ENCODE peak calls at places on chromosomes 13 and 19, in six cellular contexts. H, F, D, K, L and B are unnamed samples.

GRCh38 chr19:15438124-15438496 is 11.6 kb downstream of the WIZ start:
- DNase-seq in H (no peak), F (no peak), D (no peak), K (no peak), L (no peak), B (no peak)

GRCh38 chr13:77009011-77009410 is 17.1 kb downstream of the CLN5 start:
- DNase-seq in H (no peak), F (no peak), D (no peak), K (no peak), L (no peak), B (no peak)

GRCh38 chr13:38775085-38775484 is 88.2 kb downstream of the FREM2 start:
- DNase-seq in H (no peak), F (no peak), D (no peak), K (no peak), L (no peak), B (no peak)

GRCh38 chr19:30479231-30479630 is 107.0 kb downstream of the ZNF536 start:
- DNase-seq in H (no peak), F (no peak), D (no peak), K (no peak), L (no peak), B (no peak)

GRCh38 chr13:104106705-104107393 is 1040.6 kb upstream of the SLC10A2 start:
- DNase-seq in H (no peak), F (peak; percentile 77), D (no peak), K (no peak), L (peak; percentile 57), B (no peak)

GRCh38 chr13:72208112-72208645 is 341.2 kb upstream of the DACH1 start:
- DNase-seq in H (no peak), F (no peak), D (no peak), K (no peak), L (no peak), B (no peak)

GRCh38 chr13:36925603-36926002 is 5.6 kb upstream of the SMAD9 start:
- DNase-seq in H (no peak), F (no peak), D (no peak), K (no peak), L (no peak), B (no peak)

GRCh38 chr19:52689804-52690394 is 44.9 kb downstream of the ZNF611 start:
- DNase-seq in H (peak; percentile 60), F (peak; percentile 6), D (peak; percentile 35), K (peak; percentile 48), L (no peak), B (peak; percentile 85)

GRCh38 chr13:41401371-41401770 is 56.0 kb upstream of the RGCC start:
- DNase-seq in H (no peak), F (no peak), D (no peak), K (no peak), L (no peak), B (no peak)

GRCh38 chr19:17406039-17406886 is 833 bp upstream of the BST2 start:
- DNase-seq in H (no peak), F (peak; percentile 52), D (no peak), K (no peak), L (peak; percentile 44), B (no peak)

GRCh38 chr13:91647361-91647970 is 249.0 kb downstream of the GPC5 start:
- DNase-seq in H (no peak), F (peak; percentile 22), D (peak; percentile 23), K (no peak), L (no peak), B (no peak)

GRCh38 chr13:102405499-102406079 is 3.7 kb upstream of the FGF14 start:
- DNase-seq in H (no peak), F (no peak), D (no peak), K (no peak), L (peak; percentile 17), B (no peak)

GRCh38 chr13:114212096-114212495 is 22.6 kb upstream of the CDC16 start:
- DNase-seq in H (no peak), F (no peak), D (no peak), K (no peak), L (peak; percentile 47), B (no peak)

GRCh38 chr13:49370390-49370789 is 73.5 kb downstream of the CAB39L start:
- DNase-seq in H (no peak), F (no peak), D (no peak), K (no peak), L (no peak), B (no peak)

GRCh38 chr19:35037716-35038622 is 3.6 kb upstream of the HPN start:
- DNase-seq in H (no peak), F (peak; percentile 67), D (peak; percentile 55), K (no peak), L (no peak), B (no peak)

GRCh38 chr19:48867922-48868195 is 558 bp downstream of the PLEKHA4 start:
- DNase-seq in H (no peak), F (no peak), D (no peak), K (no peak), L (no peak), B (no peak)

GRCh38 chr19:48866692-48867091 is 1.7 kb downstream of the PLEKHA4 start:
- DNase-seq in H (no peak), F (no peak), D (no peak), K (no peak), L (no peak), B (no peak)

GRCh38 chr19:48867119-48867921 is 1.1 kb downstream of the PLEKHA4 start:
- DNase-seq in H (peak; percentile 63), F (peak; percentile 35), D (no peak), K (peak; percentile 55), L (no peak), B (no peak)

GRCh38 chr19:48870048-48870447 is 1.6 kb upstream of the PLEKHA4 start:
- DNase-seq in H (no peak), F (no peak), D (no peak), K (no peak), L (no peak), B (no peak)

DNA sequence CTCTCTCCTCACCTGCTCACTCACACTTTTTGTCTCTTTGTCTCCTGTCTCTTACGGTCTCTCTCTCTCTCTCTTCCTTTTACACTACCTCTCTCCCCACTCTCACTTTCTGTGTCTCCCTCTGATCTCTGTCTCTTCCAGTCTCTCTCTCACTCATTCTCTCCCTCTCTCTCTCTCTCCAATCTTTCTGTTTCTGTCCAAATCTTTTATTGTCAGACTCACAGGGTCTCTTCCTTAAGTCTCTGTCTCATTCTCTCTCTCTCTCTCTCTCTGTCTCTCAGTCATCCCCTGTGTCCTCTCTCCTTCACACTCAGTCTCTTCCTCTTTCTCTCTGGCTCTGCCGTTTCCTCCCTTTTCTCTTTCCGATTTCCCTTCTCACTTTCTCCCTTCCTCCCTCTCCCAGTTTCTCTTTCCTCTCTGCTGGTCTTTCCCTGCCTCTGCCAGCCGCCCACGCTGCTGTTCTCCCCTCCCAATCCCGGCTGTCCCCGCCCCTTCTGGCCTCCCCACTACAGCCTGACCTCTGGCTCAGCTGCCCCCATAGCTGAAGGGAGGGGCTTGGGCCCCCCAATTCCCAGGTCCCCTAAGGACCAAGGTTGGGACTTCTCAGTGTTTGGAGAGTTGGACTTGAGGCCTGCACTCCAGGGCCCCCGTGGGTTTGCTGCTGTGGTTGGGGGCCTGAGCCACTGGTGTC is at the start of gene PLEKHA4:
- DNase-seq in H (peak; percentile 77), F (peak; percentile 71), D (peak; percentile 76), K (peak; percentile 88), L (no peak), B (peak; percentile 85)
- H3K4me3 ChIP-seq in H (peak within 1 kb of the TSS; percentile 40), F (no peak within 1 kb of the TSS), D (no peak within 1 kb of the TSS), K (peak within 1 kb of the TSS; percentile 35), L (peak within 1 kb of the TSS; percentile 60), B (peak within 1 kb of the TSS; percentile 9)

GRCh38 chr19:40286674-40287421 is 1.7 kb upstream of the AKT2 start:
- DNase-seq in H (no peak), F (no peak), D (no peak), K (no peak), L (no peak), B (no peak)

GRCh38 chr19:40286235-40286530 is 1.0 kb upstream of the AKT2 start:
- DNase-seq in H (no peak), F (no peak), D (no peak), K (no peak), L (no peak), B (peak; percentile 29)

GRCh38 chr19:40284251-40284500 is 969 bp downstream of the AKT2 start:
- DNase-seq in H (no peak), F (no peak), D (no peak), K (no peak), L (no peak), B (no peak)

GRCh38 chr19:40284501-40285352 is at the start of gene AKT2:
- DNase-seq in H (peak; percentile 66), F (peak; percentile 66), D (peak; percentile 77), K (peak; percentile 81), L (peak; percentile 3), B (no peak)

DNA sequence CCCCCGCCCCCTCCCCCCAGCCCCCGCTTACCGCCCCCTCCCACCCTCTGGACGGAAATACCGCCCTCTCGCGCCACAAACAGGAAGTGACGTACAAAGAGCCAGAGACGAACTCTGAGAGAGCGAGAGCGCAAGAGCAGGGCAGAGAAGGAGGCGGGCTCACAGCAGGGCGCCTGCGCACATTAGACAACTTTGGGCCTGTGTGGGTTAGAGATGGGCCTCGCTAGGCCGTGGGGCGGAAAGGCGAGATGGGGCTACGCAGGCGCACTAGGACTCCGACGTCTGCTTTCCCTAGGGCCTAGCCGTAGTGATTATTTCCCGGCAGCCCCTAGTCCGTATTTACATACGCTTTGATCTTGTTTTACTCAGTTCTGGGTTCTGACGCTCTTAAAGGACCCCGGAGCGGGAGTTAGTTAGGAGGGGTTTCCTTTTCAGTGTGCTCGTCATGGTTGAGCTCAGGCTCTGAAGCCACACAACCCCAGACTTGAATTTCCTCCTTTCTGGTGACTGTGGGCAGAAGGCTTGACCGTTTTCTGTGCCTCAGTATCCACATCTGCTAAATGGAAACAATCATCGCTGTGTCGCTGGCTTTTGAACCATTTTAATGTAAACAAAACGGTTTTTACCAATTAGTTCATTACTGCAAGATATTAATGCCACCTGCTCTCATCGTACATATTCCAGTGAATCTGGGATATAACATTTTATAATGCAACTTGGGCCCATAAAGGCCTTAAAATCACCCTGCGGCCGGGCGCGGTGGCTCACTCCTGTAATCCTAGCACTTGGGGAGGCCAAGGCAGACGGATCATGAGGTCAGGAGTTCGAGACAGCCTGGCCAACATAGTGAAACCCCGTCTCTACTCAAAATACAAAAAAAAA is 449 bp upstream of the AKT2 start:
- DNase-seq in H (peak; percentile 99), F (peak; percentile 100), D (peak; percentile 99), K (peak; percentile 99), L (peak; percentile 99), B (peak; percentile 99)
- TF ChIP-seq CTCF in H (no peak), F (no peak), D (no peak), K (no peak), L (no peak), B (no peak)

GRCh38 chr13:46176756-46177155 is 5.2 kb downstream of the LCP1 start:
- DNase-seq in H (no peak), F (no peak), D (no peak), K (no peak), L (no peak), B (no peak)
- H3K4me3 ChIP-seq in H (no peak overlapping the region), F (no peak overlapping the region), D (no peak overlapping the region), K (no peak overlapping the region), L (no peak overlapping the region), B (peak overlapping the region; percentile 52)

GRCh38 chr13:29939158-29939557 is 88.7 kb upstream of the UBL3 start:
- DNase-seq in H (no peak), F (no peak), D (no peak), K (no peak), L (no peak), B (no peak)

GRCh38 chr13:29943301-29944085 is 93.1 kb upstream of the UBL3 start:
- DNase-seq in H (no peak), F (no peak), D (no peak), K (no peak), L (no peak), B (no peak)

GRCh38 chr13:29937836-29938235 is 87.4 kb upstream of the UBL3 start:
- DNase-seq in H (no peak), F (no peak), D (no peak), K (no peak), L (no peak), B (no peak)

GRCh38 chr13:29937379-29937778 is 87.0 kb upstream of the UBL3 start:
- DNase-seq in H (no peak), F (no peak), D (no peak), K (no peak), L (no peak), B (no peak)

GRCh38 chr13:29940715-29941114 is 90.3 kb upstream of the UBL3 start:
- DNase-seq in H (no peak), F (no peak), D (no peak), K (no peak), L (no peak), B (no peak)
- TF ChIP-seq CTCF in H (no peak), F (no peak), D (no peak), K (no peak), L (no peak), B (no peak)